ENCODE peak calls at places on chromosome 18, in nine cellular contexts. C, I, F, Q, P, Z, M, H and A are unnamed samples.

GRCh38 chr18:41940506-41941215 is 14.4 kb upstream of the PIK3C3 start:
- DNase-seq in P (no peak), M (no peak), Q (no peak), F (no peak), Z (peak), H (no peak), I (peak), C (no peak), A (no peak)

GRCh38 chr18:11005528-11005927 is 143.8 kb downstream of the PIEZO2 start:
- DNase-seq in P (no peak), C (no peak), M (no peak), H (no peak), Z (peak), I (peak), F (no peak), Q (no peak), A (no peak)

GRCh38 chr18:79498662-79499061 is 102.9 kb downstream of the NFATC1 start:
- DNase-seq in Q (no peak), Z (no peak), H (no peak), F (no peak), M (no peak), P (no peak), C (no peak), I (no peak), A (no peak)

GRCh38 chr18:741931-742512 is 29.6 kb upstream of the ENOSF1 start:
- DNase-seq in Q (no peak), Z (peak), I (peak), P (no peak), M (no peak), F (no peak), H (peak), C (no peak), A (no peak)

GRCh38 chr18:7892556-7892955 is 325.4 kb downstream of the PTPRM start:
- DNase-seq in F (no peak), C (no peak), M (no peak), Q (no peak), H (no peak), P (no peak), Z (no peak), I (no peak), A (no peak)

GRCh38 chr18:35962320-35962719 is 10.2 kb upstream of the RMP24 start:
- DNase-seq in M (no peak), P (no peak), C (no peak), Q (no peak), Z (no peak), H (no peak), F (no peak), I (no peak), A (no peak)

GRCh38 chr18:28584726-28585125 is 407.8 kb upstream of the CDH2 start:
- DNase-seq in M (no peak), Q (no peak), C (no peak), I (peak), P (no peak), Z (peak), H (no peak), F (no peak), A (no peak)

GRCh38 chr18:23587220-23587642 is 925 bp upstream of the NPC1 start:
- DNase-seq in P (no peak), I (no peak), H (no peak), Q (no peak), C (no peak), M (no peak), F (peak), Z (no peak), A (no peak)

GRCh38 chr18:64974378-64975125 is 776.3 kb upstream of the CDH7 start:
- DNase-seq in Q (no peak), I (no peak), P (no peak), H (no peak), F (no peak), C (no peak), M (no peak), Z (no peak), A (no peak)

GRCh38 chr18:39909706-39910105 is 2045.3 kb upstream of the PIK3C3 start:
- DNase-seq in M (no peak), F (no peak), C (peak), P (no peak), I (no peak), Z (no peak), H (no peak), Q (no peak), A (no peak)

GRCh38 chr18:48300463-48300961 is 108.7 kb downstream of the ZBTB7C start:
- DNase-seq in H (peak), I (no peak), Q (peak), P (no peak), C (peak), Z (no peak), M (no peak), F (peak), A (no peak)

GRCh38 chr18:34977787-34978532 is 63.3 kb upstream of the MAPRE2 start:
- DNase-seq in C (peak), Z (peak), H (no peak), P (no peak), M (peak), I (peak), F (peak), Q (peak), A (peak)

GRCh38 chr18:75070625-75071483 is 138.1 kb downstream of the PTGR3 start:
- DNase-seq in Q (peak), P (peak), M (peak), H (peak), F (peak), C (peak), I (peak), Z (peak), A (no peak)

GRCh38 chr18:26473721-26474120 is 74.6 kb downstream of the KCTD1 start:
- DNase-seq in Z (no peak), M (no peak), I (no peak), P (no peak), C (no peak), H (no peak), Q (no peak), F (no peak), A (no peak)

GRCh38 chr18:25058520-25058919 is 293.4 kb downstream of the ZNF521 start:
- DNase-seq in P (no peak), Q (no peak), F (no peak), M (no peak), H (no peak), C (no peak), Z (no peak), I (no peak), A (no peak)

GRCh38 chr18:57970356-57971095 is 73.5 kb upstream of the NEDD4L start:
- DNase-seq in P (no peak), C (no peak), Q (no peak), H (no peak), M (peak), F (no peak), I (no peak), Z (no peak), A (no peak)